ENCODE peak calls at places on chromosomes 4 and X, in four cellular contexts. One of them, this sample, is unnamed.

GRCh38 chr4:155040031-155040430 is 168.4 kb upstream of the NPY2R start:
- DNase-seq in HepG2: no peak
- DNase-seq in GM12878: no peak
- DNase-seq in K562: no peak
- DNase-seq in this sample: no peak

GRCh38 chr4:76383001-76383400 is 37.9 kb downstream of the CCDC158 start:
- DNase-seq in HepG2: no peak
- DNase-seq in GM12878: no peak
- DNase-seq in K562: no peak
- DNase-seq in this sample: no peak

GRCh38 chrX:3448563-3448962 is 102.1 kb upstream of the MXRA5 start:
- DNase-seq in HepG2: no peak
- DNase-seq in GM12878: no peak
- DNase-seq in K562: no peak
- DNase-seq in this sample: no peak

GRCh38 chr4:74630551-74630950 is 163.8 kb downstream of the BTC start:
- DNase-seq in HepG2: no peak
- DNase-seq in GM12878: no peak
- DNase-seq in K562: no peak
- DNase-seq in this sample: no peak

GRCh38 chr4:25861951-25862410 is 807 bp downstream of the SEL1L3 start:
- DNase-seq in HepG2: no peak
- DNase-seq in GM12878: no peak
- DNase-seq in K562: no peak
- DNase-seq in this sample: peak

GRCh38 chr4:128358903-128359260 is 71.3 kb upstream of the PGRMC2 start:
- DNase-seq in HepG2: no peak
- DNase-seq in GM12878: no peak
- DNase-seq in K562: no peak
- DNase-seq in this sample: no peak

GRCh38 chr4:102730968-102731533 is 29.7 kb downstream of the MANBA start:
- DNase-seq in HepG2: peak
- DNase-seq in GM12878: no peak
- DNase-seq in K562: no peak
- DNase-seq in this sample: peak

GRCh38 chr4:48065587-48066052 is 49.0 kb downstream of the NIPAL1 start:
- DNase-seq in HepG2: no peak
- DNase-seq in GM12878: peak
- DNase-seq in K562: no peak
- DNase-seq in this sample: no peak

GRCh38 chr4:147548251-147548650 is 67.4 kb downstream of the EDNRA start:
- DNase-seq in HepG2: no peak
- DNase-seq in GM12878: no peak
- DNase-seq in K562: no peak
- DNase-seq in this sample: no peak

GRCh38 chrX:107851215-107851614 is 25.5 kb downstream of the MID2 start:
- DNase-seq in HepG2: no peak
- DNase-seq in GM12878: no peak
- DNase-seq in K562: no peak
- DNase-seq in this sample: no peak

GRCh38 chr4:156906325-156906724 is 65.3 kb downstream of the PDGFC start:
- DNase-seq in HepG2: no peak
- DNase-seq in GM12878: no peak
- DNase-seq in K562: no peak
- DNase-seq in this sample: no peak

GRCh38 chr4:1226167-1226514 is 22.8 kb downstream of the CTBP1 start:
- DNase-seq in HepG2: no peak
- DNase-seq in GM12878: no peak
- DNase-seq in K562: no peak
- DNase-seq in this sample: no peak

GRCh38 chrX:45762699-45763647 is 562.3 kb upstream of the DIPK2B start:
- DNase-seq in HepG2: no peak
- DNase-seq in GM12878: peak
- DNase-seq in K562: no peak
- DNase-seq in this sample: no peak

GRCh38 chr4:9898596-9899345 is 117.3 kb downstream of the DRD5 start:
- DNase-seq in HepG2: peak
- DNase-seq in GM12878: no peak
- DNase-seq in K562: no peak
- DNase-seq in this sample: peak

GRCh38 chr4:150323551-150324325 is 245.5 kb downstream of the DCLK2 start:
- DNase-seq in HepG2: no peak
- DNase-seq in GM12878: no peak
- DNase-seq in K562: no peak
- DNase-seq in this sample: no peak

GRCh38 chr4:77579406-77580076 is 26.1 kb upstream of the CXCL13 start:
- DNase-seq in HepG2: no peak
- DNase-seq in GM12878: no peak
- DNase-seq in K562: no peak
- DNase-seq in this sample: no peak

GRCh38 chr4:10622728-10623127 is 61.8 kb downstream of the CLNK start:
- DNase-seq in HepG2: no peak
- DNase-seq in GM12878: peak
- DNase-seq in K562: no peak
- DNase-seq in this sample: no peak

GRCh38 chr4:122017296-122017695 is 65.4 kb upstream of the TRPC3 start:
- DNase-seq in HepG2: no peak
- DNase-seq in GM12878: no peak
- DNase-seq in K562: no peak
- DNase-seq in this sample: no peak

GRCh38 chr4:145047151-145047550 is 50.8 kb downstream of the ANAPC10 start:
- DNase-seq in HepG2: no peak
- DNase-seq in GM12878: peak
- DNase-seq in K562: no peak
- DNase-seq in this sample: no peak

GRCh38 chr4:182555997-182556418 is 312.8 kb downstream of the TENM3 start:
- DNase-seq in HepG2: no peak
- DNase-seq in GM12878: no peak
- DNase-seq in K562: no peak
- DNase-seq in this sample: peak
- TF ChIP-seq FOXK2 in HepG2: no peak
- TF ChIP-seq FOXK2 in GM12878: no peak
- TF ChIP-seq FOXK2 in K562: no peak
- TF ChIP-seq FOXK2 in this sample: no peak

GRCh38 chr4:130124066-130124465 is 1028.1 kb downstream of the C4orf33 start:
- DNase-seq in HepG2: no peak
- DNase-seq in GM12878: no peak
- DNase-seq in K562: no peak
- DNase-seq in this sample: no peak

GRCh38 chr4:130127297-130127696 is 1031.3 kb downstream of the C4orf33 start:
- DNase-seq in HepG2: no peak
- DNase-seq in GM12878: no peak
- DNase-seq in K562: no peak
- DNase-seq in this sample: no peak

GRCh38 chr4:130125468-130125867 is 1029.5 kb downstream of the C4orf33 start:
- DNase-seq in HepG2: no peak
- DNase-seq in GM12878: no peak
- DNase-seq in K562: no peak
- DNase-seq in this sample: no peak
- TF ChIP-seq FOXK2 in HepG2: no peak
- TF ChIP-seq FOXK2 in GM12878: no peak
- TF ChIP-seq FOXK2 in K562: no peak
- TF ChIP-seq FOXK2 in this sample: no peak

DNA sequence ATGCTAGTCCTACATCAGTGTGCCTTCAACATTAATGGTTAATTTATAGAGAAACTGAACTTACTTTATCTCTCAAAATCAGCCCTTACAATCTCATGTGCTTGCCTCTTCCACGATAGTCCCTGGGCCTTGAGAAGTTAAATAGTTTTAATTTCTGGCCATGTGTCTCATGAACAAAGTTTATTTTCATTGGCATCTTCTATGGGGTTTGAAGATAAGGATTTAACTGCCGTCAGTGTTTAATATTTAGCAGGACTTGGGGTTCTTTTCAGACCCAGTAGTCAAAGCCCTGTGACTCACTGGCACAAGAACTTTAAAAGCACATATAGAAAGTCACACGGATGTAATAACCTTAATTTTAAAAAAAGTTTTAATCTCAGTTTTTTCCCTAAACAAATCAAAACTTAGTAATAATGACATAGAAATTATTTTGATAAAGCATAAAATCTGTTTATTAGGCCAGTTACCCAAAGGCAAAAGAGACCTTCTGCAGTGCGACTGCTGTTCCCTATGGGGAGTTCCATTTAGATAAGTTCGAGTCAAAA is 10.1 kb upstream of the MPP1 start:
- DNase-seq in HepG2: no peak
- DNase-seq in GM12878: no peak
- DNase-seq in K562: no peak
- DNase-seq in this sample: no peak
- TF ChIP-seq FOXK2 in HepG2: no peak
- TF ChIP-seq FOXK2 in GM12878: no peak
- TF ChIP-seq FOXK2 in K562: no peak
- TF ChIP-seq FOXK2 in this sample: no peak

GRCh38 chr4:141153751-141154510 is 20.7 kb upstream of the RNF150 start:
- DNase-seq in HepG2: no peak
- DNase-seq in GM12878: no peak
- DNase-seq in K562: no peak
- DNase-seq in this sample: no peak
- TF ChIP-seq FOXK2 in HepG2: no peak
- TF ChIP-seq FOXK2 in GM12878: no peak
- TF ChIP-seq FOXK2 in K562: no peak
- TF ChIP-seq FOXK2 in this sample: no peak

DNA sequence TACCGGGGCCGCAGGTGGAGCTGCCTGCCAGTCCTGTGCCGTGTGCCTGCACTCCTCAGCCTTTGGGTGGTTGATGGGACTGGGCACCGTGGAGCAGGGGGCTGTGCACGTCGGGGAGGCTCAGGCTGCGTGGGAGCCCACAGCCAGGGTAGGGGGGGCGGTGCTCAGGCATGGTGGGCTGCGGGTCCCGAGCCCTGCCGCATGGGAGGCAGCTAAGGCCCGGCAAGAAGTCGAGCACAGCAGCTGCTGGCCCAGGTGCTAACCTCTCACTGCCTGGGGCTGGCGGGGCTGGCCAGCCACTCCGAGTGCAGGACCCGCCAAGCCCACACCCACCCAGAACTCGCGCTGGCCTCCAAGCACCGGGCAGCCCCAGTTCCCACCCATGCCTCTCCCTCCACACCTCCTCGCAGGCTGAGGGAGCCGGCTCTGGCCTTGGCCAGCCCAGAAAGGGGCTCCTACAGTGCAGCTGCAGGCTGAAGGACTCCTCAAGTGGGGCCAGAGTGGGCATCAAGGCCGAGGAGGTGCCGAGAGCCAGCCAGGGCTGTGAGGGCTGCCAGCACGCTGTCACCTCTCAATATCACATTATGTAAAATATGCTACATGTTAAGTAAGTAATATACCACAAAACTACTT is 104.1 kb downstream of the COX7B2 start:
- DNase-seq in HepG2: no peak
- DNase-seq in GM12878: no peak
- DNase-seq in K562: no peak
- DNase-seq in this sample: no peak
- TF ChIP-seq FOXK2 in HepG2: no peak
- TF ChIP-seq FOXK2 in GM12878: no peak
- TF ChIP-seq FOXK2 in K562: no peak
- TF ChIP-seq FOXK2 in this sample: no peak

GRCh38 chrX:13717697-13718483 is 16.5 kb downstream of the TRAPPC2 start:
- DNase-seq in HepG2: no peak
- DNase-seq in GM12878: no peak
- DNase-seq in K562: no peak
- DNase-seq in this sample: no peak
- TF ChIP-seq FOXK2 in HepG2: no peak
- TF ChIP-seq FOXK2 in GM12878: no peak
- TF ChIP-seq FOXK2 in K562: no peak
- TF ChIP-seq FOXK2 in this sample: no peak

This sample was measured in HEK293T.